ENCODE peak calls at places on chromosome 18, in six cellular contexts. M, E, Q, V, G and J are unnamed samples.

GRCh38 chr18:28115149-28115550 is 61.8 kb downstream of the CDH2 start:
- DNase-seq in M (no peak), E (no peak), Q (no peak), V (no peak), G (peak), J (no peak)

GRCh38 chr18:48215876-48216638 is 193.1 kb downstream of the ZBTB7C start:
- DNase-seq in M (no peak), E (no peak), Q (no peak), V (no peak), G (no peak), J (no peak)

GRCh38 chr18:32368170-32368569 is 102.5 kb downstream of the GAREM1 start:
- DNase-seq in M (no peak), E (no peak), Q (no peak), V (no peak), G (no peak), J (no peak)

GRCh38 chr18:48441405-48441881 is 32.3 kb upstream of the ZBTB7C start:
- DNase-seq in M (no peak), E (no peak), Q (no peak), V (no peak), G (no peak), J (no peak)

GRCh38 chr18:7094432-7094831 is 23.2 kb downstream of the LAMA1 start:
- DNase-seq in M (no peak), E (no peak), Q (no peak), V (no peak), G (no peak), J (no peak)

GRCh38 chr18:10927980-10928605 is 221.3 kb downstream of the PIEZO2 start:
- DNase-seq in M (no peak), E (no peak), Q (peak), V (no peak), G (no peak), J (no peak)

GRCh38 chr18:49031511-49032188 is 80.9 kb upstream of the SMAD7 start:
- DNase-seq in M (no peak), E (no peak), Q (no peak), V (no peak), G (no peak), J (no peak)

GRCh38 chr18:1691860-1692259 is 787.2 kb downstream of the ADCYAP1 start:
- DNase-seq in M (no peak), E (no peak), Q (no peak), V (no peak), G (no peak), J (no peak)

GRCh38 chr18:36638224-36638623 is 190.6 kb downstream of the TPGS2 start:
- DNase-seq in M (no peak), E (no peak), Q (peak), V (no peak), G (no peak), J (no peak)

GRCh38 chr18:32450026-32450681 is 20.5 kb downstream of the GAREM1 start:
- DNase-seq in M (no peak), E (no peak), Q (no peak), V (no peak), G (no peak), J (no peak)

GRCh38 chr18:54235871-54236270 is 11.4 kb upstream of the MBD2 start:
- DNase-seq in M (no peak), E (no peak), Q (no peak), V (no peak), G (no peak), J (no peak)

DNA sequence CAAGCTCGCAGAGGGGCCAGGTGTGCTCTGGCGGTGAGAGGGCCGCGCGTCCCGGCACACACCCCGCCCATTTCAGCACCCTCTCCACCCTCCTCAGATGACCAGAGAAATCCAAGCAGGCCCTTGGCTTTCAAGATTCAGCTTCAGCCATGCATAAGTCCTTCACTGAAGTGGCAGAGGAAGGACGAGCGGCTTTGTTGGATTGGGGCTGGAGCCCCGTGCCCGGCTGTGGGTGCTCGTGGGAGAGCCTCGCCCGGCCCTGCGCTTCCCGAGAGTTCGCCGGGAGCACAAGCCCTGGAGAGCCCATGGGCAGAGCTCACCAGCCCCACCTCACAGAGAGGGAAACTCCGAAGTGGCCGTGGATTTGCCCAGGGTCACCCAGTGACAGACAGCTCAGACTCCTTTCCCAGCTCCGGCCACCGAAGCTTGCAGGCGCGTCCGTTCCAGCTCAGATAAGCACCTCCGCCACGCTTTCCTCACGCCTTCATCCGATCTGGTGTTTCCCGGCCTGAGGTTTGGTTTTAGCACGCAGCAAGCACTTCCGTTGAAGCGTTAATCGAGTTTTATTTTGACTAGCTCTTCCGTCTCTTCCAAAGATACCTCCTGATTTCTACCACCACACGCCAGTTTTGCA is 45.6 kb upstream of the MTCL1 start:
- DNase-seq in M (no peak), E (no peak), Q (no peak), V (no peak), G (no peak), J (no peak)
- TF ChIP-seq CREB1 in M (no peak), E (no peak), Q (no peak), V (no peak), G (no peak), J (no peak)

GRCh38 chr18:67896471-67896870 is 380.0 kb upstream of the DSEL start:
- DNase-seq in M (no peak), E (no peak), Q (no peak), V (no peak), G (no peak), J (no peak)

DNA sequence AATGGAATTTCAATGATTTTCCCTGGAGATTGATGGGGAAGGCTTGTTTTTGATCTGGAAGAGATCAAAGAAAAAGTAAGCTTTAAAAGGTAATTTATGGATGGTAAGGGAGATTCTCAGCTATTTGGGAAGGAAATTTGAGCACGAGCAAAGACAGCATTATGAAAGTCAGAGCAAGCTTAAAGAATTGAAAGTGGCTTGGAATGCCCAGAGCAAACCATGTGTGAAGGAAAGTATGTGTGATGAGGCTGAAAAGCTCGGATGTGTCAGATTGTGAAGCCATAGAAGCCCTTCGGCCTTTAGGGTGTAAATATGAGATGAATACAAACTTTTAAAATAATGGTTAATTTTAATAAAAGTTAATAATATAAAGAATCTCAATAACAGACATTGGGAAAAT is 377.4 kb upstream of the DSEL start:
- DNase-seq in M (no peak), E (no peak), Q (no peak), V (no peak), G (no peak), J (no peak)
- TF ChIP-seq CREB1 in M (no peak), E (no peak), Q (no peak), V (no peak), G (no peak), J (no peak)

GRCh38 chr18:23212161-23212560 is 76.9 kb downstream of the CABLES1 start:
- DNase-seq in M (no peak), E (no peak), Q (no peak), V (no peak), G (no peak), J (no peak)

GRCh38 chr18:23210526-23210925 is 75.2 kb downstream of the CABLES1 start:
- DNase-seq in M (no peak), E (no peak), Q (no peak), V (no peak), G (no peak), J (no peak)

GRCh38 chr18:23215294-23215693 is 80.0 kb downstream of the CABLES1 start:
- DNase-seq in M (no peak), E (no peak), Q (no peak), V (no peak), G (no peak), J (no peak)

GRCh38 chr18:23211146-23211545 is 75.9 kb downstream of the CABLES1 start:
- DNase-seq in M (no peak), E (no peak), Q (no peak), V (no peak), G (no peak), J (no peak)

DNA sequence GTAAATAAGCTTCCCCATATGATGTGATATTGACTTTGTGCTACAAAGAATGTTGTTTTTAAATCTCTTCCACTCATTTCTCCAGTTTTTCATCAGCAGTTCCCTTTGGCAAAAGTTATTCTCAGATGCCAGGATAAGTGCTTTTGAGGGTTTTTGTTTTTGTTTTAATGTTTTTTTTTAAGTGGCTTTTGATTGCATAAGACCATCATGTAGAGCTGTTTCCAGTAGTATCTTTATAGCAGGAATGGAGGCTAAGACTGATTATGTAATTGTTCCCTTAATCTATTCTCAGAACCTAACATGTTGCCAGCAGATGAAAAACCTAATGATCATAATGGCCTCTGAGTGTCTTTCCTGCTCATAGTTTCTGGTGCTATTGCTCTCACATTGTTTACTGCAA is 77.9 kb downstream of the CABLES1 start:
- DNase-seq in M (no peak), E (no peak), Q (no peak), V (no peak), G (no peak), J (no peak)
- TF ChIP-seq CREB1 in M (no peak), E (no peak), Q (no peak), V (no peak), G (no peak), J (no peak)

GRCh38 chr18:9619545-9619944 is 5.2 kb upstream of the PPP4R1 start:
- DNase-seq in M (no peak), E (no peak), Q (no peak), V (no peak), G (no peak), J (no peak)
- TF ChIP-seq CREB1 in M (no peak), E (no peak), Q (no peak), V (no peak), G (no peak), J (no peak)

DNA sequence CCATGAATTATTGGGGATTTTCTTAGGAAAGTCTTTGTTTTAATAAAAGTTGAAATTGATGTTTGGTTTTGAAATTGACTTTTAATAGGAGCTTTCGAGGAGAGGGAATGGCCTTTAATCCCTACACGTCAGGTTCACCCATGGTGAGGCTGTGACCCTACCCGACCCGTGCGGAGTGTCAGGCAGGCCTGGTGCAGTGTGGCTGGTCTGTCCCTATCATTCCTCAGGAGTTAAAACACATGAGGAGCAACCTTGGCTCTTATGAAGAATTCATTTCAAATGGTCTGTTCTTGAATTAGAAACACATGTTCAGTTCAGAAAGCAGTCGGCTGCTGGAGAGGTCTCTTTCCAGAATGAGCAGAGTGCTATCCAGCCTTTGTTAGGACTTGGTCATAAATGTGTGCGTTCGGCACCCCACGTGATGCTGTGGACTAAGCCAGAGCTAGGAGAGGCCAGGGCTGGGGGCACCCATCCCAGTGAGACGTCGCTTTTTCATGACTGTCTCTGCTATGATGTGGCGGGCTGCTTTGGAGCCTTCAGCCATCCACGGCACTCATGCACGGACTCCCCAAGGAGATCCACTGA is 54.7 kb downstream of the EMILIN2 start:
- DNase-seq in M (no peak), E (no peak), Q (no peak), V (no peak), G (no peak), J (no peak)
- TF ChIP-seq CREB1 in M (no peak), E (no peak), Q (no peak), V (no peak), G (no peak), J (no peak)

DNA sequence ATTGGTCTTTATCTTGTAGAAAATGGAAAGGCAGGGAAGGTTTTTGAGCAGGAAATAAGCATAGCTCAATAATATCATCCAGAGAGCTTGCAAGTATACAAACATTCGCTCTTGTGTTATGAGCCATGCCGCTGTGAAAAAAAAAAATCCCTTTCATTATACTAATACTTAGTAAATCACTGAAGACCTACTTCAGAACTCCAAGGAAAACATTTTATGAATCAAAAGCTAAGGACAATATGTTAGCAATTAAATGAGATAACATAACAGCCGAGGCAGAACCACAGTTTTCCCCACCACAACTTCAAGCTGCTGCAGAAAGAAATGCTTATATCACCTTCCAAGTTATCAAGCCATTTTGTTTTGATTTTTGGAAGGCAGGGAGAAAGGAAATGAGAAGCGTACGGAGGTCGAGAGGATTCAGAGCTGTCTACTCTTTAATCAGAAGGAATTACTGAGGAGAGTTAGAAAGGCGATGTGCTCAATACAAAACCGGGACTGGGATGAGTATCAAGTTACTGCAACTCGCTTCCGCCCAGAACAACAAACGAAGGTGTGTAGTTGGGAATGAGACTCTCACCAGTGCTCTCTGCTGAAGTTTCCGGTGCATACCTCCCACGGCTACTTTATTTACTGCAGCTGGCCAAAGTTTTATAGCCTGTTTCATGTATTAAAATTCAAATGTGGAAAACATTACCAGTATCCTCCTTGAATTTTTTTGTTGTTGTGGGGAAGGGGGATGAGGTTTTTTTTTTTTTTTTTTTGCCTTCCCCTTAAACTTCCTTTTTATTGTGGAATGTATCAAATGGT is 292.1 kb upstream of the CCDC68 start:
- DNase-seq in M (no peak), E (peak), Q (no peak), V (peak), G (no peak), J (no peak)
- TF ChIP-seq CREB1 in M (no peak), E (no peak), Q (no peak), V (no peak), G (no peak), J (no peak)

DNA sequence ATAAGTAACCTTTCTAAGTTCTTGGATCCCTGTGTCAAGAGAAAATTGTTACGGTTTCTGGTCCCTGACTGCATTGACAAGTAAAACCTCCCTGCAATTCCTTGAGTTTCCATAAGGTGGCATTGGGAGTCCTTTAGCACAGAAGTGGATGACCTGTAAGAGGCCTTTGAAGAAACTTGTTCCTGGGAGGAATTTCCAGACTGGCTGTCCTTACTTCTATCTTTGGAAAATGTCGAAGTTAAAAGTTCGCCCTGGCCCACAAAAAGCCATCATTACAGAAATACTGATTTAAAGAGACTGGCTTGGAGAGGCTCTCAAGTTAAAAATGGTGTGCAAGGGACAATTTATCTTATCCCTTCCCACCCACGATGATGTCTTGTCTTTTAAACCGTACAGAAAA is 218.4 kb downstream of the CDH20 start:
- DNase-seq in M (peak), E (peak), Q (peak), V (no peak), G (peak), J (no peak)
- TF ChIP-seq CREB1 in M (no peak), E (no peak), Q (no peak), V (no peak), G (no peak), J (no peak)

GRCh38 chr18:79575891-79576685 is 103.5 kb upstream of the CTDP1 start:
- DNase-seq in M (no peak), E (no peak), Q (no peak), V (no peak), G (no peak), J (no peak)

GRCh38 chr18:79572848-79573451 is 106.7 kb upstream of the CTDP1 start:
- DNase-seq in M (no peak), E (no peak), Q (no peak), V (no peak), G (no peak), J (no peak)

GRCh38 chr18:79574938-79575525 is 104.6 kb upstream of the CTDP1 start:
- DNase-seq in M (no peak), E (no peak), Q (no peak), V (no peak), G (no peak), J (no peak)

GRCh38 chr18:79572093-79572780 is 107.4 kb upstream of the CTDP1 start:
- DNase-seq in M (no peak), E (no peak), Q (no peak), V (no peak), G (no peak), J (no peak)

DNA sequence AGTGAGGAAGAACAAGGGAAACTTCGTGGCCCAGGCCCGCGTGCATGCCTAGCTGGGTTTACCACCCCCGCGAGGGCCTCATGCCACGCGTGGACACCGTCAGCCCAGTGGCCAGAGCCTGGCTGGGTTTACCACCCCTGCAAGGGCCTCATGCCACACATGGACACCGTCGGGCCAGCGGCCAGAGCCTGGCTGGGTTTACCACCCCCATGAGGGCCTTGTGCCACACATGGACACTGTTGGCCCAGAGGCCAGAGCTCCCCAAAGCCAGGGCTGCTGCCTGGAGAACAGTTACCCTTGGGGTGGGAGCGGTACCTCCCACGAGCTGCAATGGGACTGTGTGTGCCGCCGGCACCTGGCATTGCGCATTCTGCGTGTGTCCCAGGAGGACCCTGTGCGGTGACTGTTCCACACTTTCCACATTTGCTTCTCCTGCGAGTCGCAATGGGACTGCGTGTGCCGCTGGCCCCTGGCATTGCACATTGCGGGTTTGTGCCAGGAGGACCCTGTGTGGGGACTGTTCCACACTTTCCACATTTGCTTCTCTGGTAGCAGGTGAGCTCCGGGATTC is 105.6 kb upstream of the CTDP1 start:
- DNase-seq in M (no peak), E (no peak), Q (no peak), V (no peak), G (no peak), J (peak)
- TF ChIP-seq CREB1 in M (no peak), E (no peak), Q (no peak), V (no peak), G (no peak), J (no peak)

DNA sequence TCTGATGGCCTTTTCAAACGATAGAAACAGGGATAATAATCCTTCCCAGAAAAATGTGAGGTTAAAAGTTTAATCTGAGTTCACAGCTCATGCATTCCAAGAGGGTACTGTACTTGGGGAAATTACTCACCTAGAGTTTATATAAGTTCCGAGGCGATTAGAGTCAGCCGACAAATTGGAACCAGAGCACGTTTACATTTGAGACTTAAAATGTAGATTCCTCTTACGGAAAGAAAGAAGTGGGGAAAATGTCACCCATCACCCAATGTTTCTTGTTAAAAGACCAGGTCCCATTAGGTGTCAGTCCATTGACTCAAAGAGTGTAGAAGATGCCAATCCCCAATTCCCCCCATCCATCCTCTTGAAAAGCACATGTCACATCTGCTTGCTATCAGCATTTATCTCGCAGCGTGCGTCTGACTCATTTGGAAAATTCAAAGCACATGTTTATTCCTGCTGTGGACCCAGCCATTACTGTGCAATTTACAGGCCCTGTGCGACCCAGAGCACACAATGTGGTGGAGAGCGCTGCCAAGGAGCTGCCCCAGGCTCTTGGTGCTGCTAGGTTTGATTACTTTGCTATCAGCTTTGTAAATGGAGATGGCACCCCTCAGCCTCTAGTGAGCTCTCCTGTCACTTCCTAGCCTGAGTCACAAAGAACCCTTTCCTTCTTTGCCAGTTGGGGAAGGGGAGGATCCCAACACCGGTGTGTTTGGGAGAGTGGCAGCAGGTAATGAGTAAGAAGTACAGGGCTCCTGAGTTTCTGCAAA is 104.8 kb downstream of the COLEC12 start:
- DNase-seq in M (no peak), E (no peak), Q (no peak), V (no peak), G (no peak), J (no peak)
- TF ChIP-seq CREB1 in M (no peak), E (no peak), Q (no peak), V (no peak), G (no peak), J (no peak)